ENCODE peak calls at places on chromosomes 6 and 20, in ten cellular contexts. One of them, this sample, is unnamed.

GRCh38 chr6:167791780-167792478 is 34.8 kb upstream of the AFDN start:
- DNase-seq in spleen: peak
- DNase-seq in activated T-helper 1 cell treated with anti-CD3 and anti-CD28 coated beads, Interleukin-2, amount 50 U/mL, for 16 hours: no peak
- DNase-seq in activated T-cell treated with anti-CD3 and anti-CD28 coated beads for 1 hour: no peak
- DNase-seq in HEK293T: no peak
- DNase-seq in astrocyte of the cerebellum: no peak
- DNase-seq in Peyer's patch: no peak
- DNase-seq in cerebellar cortex: no peak
- DNase-seq in Daoy: no peak
- DNase-seq in BJ: no peak
- DNase-seq in this sample: no peak

GRCh38 chr6:137866200-137866913 is 702 bp upstream of the TNFAIP3 start:
- DNase-seq in activated T-cell treated with anti-CD3 and anti-CD28 coated beads for 1 hour: peak
- DNase-seq in activated T-helper 1 cell treated with anti-CD3 and anti-CD28 coated beads, Interleukin-2, amount 50 U/mL, for 16 hours: no peak
- DNase-seq in Daoy: peak
- DNase-seq in Peyer's patch: peak
- DNase-seq in HEK293T: no peak
- DNase-seq in spleen: peak
- DNase-seq in astrocyte of the cerebellum: no peak
- DNase-seq in cerebellar cortex: peak
- DNase-seq in BJ: no peak
- DNase-seq in this sample: peak

GRCh38 chr6:109660526-109660925 is 30.5 kb downstream of the AK9 start:
- DNase-seq in Daoy: no peak
- DNase-seq in activated T-helper 1 cell treated with anti-CD3 and anti-CD28 coated beads, Interleukin-2, amount 50 U/mL, for 16 hours: no peak
- DNase-seq in BJ: no peak
- DNase-seq in Peyer's patch: no peak
- DNase-seq in HEK293T: no peak
- DNase-seq in cerebellar cortex: no peak
- DNase-seq in activated T-cell treated with anti-CD3 and anti-CD28 coated beads for 1 hour: no peak
- DNase-seq in astrocyte of the cerebellum: no peak
- DNase-seq in spleen: no peak
- DNase-seq in this sample: no peak

GRCh38 chr6:134173007-134173690 is 120.7 kb upstream of the SLC2A12 start:
- DNase-seq in Peyer's patch: no peak
- DNase-seq in BJ: no peak
- DNase-seq in Daoy: no peak
- DNase-seq in activated T-cell treated with anti-CD3 and anti-CD28 coated beads for 1 hour: no peak
- DNase-seq in cerebellar cortex: no peak
- DNase-seq in activated T-helper 1 cell treated with anti-CD3 and anti-CD28 coated beads, Interleukin-2, amount 50 U/mL, for 16 hours: no peak
- DNase-seq in astrocyte of the cerebellum: no peak
- DNase-seq in HEK293T: no peak
- DNase-seq in spleen: no peak
- DNase-seq in this sample: no peak

GRCh38 chr20:63177785-63178444 is 38.0 kb downstream of the YTHDF1 start:
- DNase-seq in Daoy: peak
- DNase-seq in activated T-helper 1 cell treated with anti-CD3 and anti-CD28 coated beads, Interleukin-2, amount 50 U/mL, for 16 hours: no peak
- DNase-seq in cerebellar cortex: no peak
- DNase-seq in activated T-cell treated with anti-CD3 and anti-CD28 coated beads for 1 hour: no peak
- DNase-seq in Peyer's patch: no peak
- DNase-seq in BJ: no peak
- DNase-seq in HEK293T: no peak
- DNase-seq in spleen: peak
- DNase-seq in astrocyte of the cerebellum: no peak
- DNase-seq in this sample: peak

GRCh38 chr6:153092082-153093013 is 38.7 kb downstream of the RGS17 start:
- DNase-seq in activated T-helper 1 cell treated with anti-CD3 and anti-CD28 coated beads, Interleukin-2, amount 50 U/mL, for 16 hours: no peak
- DNase-seq in Daoy: peak
- DNase-seq in cerebellar cortex: no peak
- DNase-seq in spleen: no peak
- DNase-seq in HEK293T: peak
- DNase-seq in activated T-cell treated with anti-CD3 and anti-CD28 coated beads for 1 hour: no peak
- DNase-seq in astrocyte of the cerebellum: peak
- DNase-seq in BJ: peak
- DNase-seq in Peyer's patch: no peak
- DNase-seq in this sample: peak

GRCh38 chr6:53325785-53326184 is 23.0 kb downstream of the ELOVL5 start:
- DNase-seq in Peyer's patch: no peak
- DNase-seq in BJ: no peak
- DNase-seq in astrocyte of the cerebellum: no peak
- DNase-seq in Daoy: no peak
- DNase-seq in HEK293T: no peak
- DNase-seq in spleen: no peak
- DNase-seq in activated T-cell treated with anti-CD3 and anti-CD28 coated beads for 1 hour: no peak
- DNase-seq in activated T-helper 1 cell treated with anti-CD3 and anti-CD28 coated beads, Interleukin-2, amount 50 U/mL, for 16 hours: no peak
- DNase-seq in cerebellar cortex: no peak
- DNase-seq in this sample: no peak

GRCh38 chr6:9252784-9253183 is 817.4 kb upstream of the SLC35B3 start:
- DNase-seq in HEK293T: no peak
- DNase-seq in Peyer's patch: no peak
- DNase-seq in spleen: no peak
- DNase-seq in cerebellar cortex: no peak
- DNase-seq in BJ: no peak
- DNase-seq in Daoy: peak
- DNase-seq in activated T-cell treated with anti-CD3 and anti-CD28 coated beads for 1 hour: no peak
- DNase-seq in astrocyte of the cerebellum: no peak
- DNase-seq in activated T-helper 1 cell treated with anti-CD3 and anti-CD28 coated beads, Interleukin-2, amount 50 U/mL, for 16 hours: no peak
- DNase-seq in this sample: peak

GRCh38 chr20:17845701-17846475 is 122.7 kb downstream of the SNX5 start:
- DNase-seq in spleen: no peak
- DNase-seq in activated T-cell treated with anti-CD3 and anti-CD28 coated beads for 1 hour: no peak
- DNase-seq in Daoy: peak
- DNase-seq in astrocyte of the cerebellum: no peak
- DNase-seq in BJ: no peak
- DNase-seq in HEK293T: no peak
- DNase-seq in cerebellar cortex: no peak
- DNase-seq in Peyer's patch: no peak
- DNase-seq in activated T-helper 1 cell treated with anti-CD3 and anti-CD28 coated beads, Interleukin-2, amount 50 U/mL, for 16 hours: no peak
- DNase-seq in this sample: no peak

GRCh38 chr20:42678895-42679294 is 510.8 kb downstream of the PTPRT start:
- DNase-seq in spleen: no peak
- DNase-seq in activated T-helper 1 cell treated with anti-CD3 and anti-CD28 coated beads, Interleukin-2, amount 50 U/mL, for 16 hours: no peak
- DNase-seq in HEK293T: peak
- DNase-seq in cerebellar cortex: no peak
- DNase-seq in BJ: no peak
- DNase-seq in Daoy: no peak
- DNase-seq in Peyer's patch: no peak
- DNase-seq in astrocyte of the cerebellum: no peak
- DNase-seq in activated T-cell treated with anti-CD3 and anti-CD28 coated beads for 1 hour: no peak
- DNase-seq in this sample: no peak

GRCh38 chr6:3250278-3250677 is 8.5 kb upstream of the PSMG4 start:
- DNase-seq in Peyer's patch: no peak
- DNase-seq in activated T-cell treated with anti-CD3 and anti-CD28 coated beads for 1 hour: no peak
- DNase-seq in activated T-helper 1 cell treated with anti-CD3 and anti-CD28 coated beads, Interleukin-2, amount 50 U/mL, for 16 hours: no peak
- DNase-seq in astrocyte of the cerebellum: no peak
- DNase-seq in cerebellar cortex: peak
- DNase-seq in Daoy: no peak
- DNase-seq in HEK293T: no peak
- DNase-seq in spleen: no peak
- DNase-seq in BJ: no peak
- DNase-seq in this sample: no peak

GRCh38 chr6:2563635-2564034 is 187.1 kb downstream of the MYLK4 start:
- DNase-seq in astrocyte of the cerebellum: no peak
- DNase-seq in Daoy: peak
- DNase-seq in BJ: no peak
- DNase-seq in Peyer's patch: no peak
- DNase-seq in HEK293T: no peak
- DNase-seq in cerebellar cortex: no peak
- DNase-seq in activated T-helper 1 cell treated with anti-CD3 and anti-CD28 coated beads, Interleukin-2, amount 50 U/mL, for 16 hours: no peak
- DNase-seq in spleen: no peak
- DNase-seq in activated T-cell treated with anti-CD3 and anti-CD28 coated beads for 1 hour: no peak
- DNase-seq in this sample: no peak

GRCh38 chr6:19968201-19968600 is 131.0 kb downstream of the ID4 start:
- DNase-seq in cerebellar cortex: no peak
- DNase-seq in astrocyte of the cerebellum: no peak
- DNase-seq in spleen: no peak
- DNase-seq in BJ: no peak
- DNase-seq in activated T-helper 1 cell treated with anti-CD3 and anti-CD28 coated beads, Interleukin-2, amount 50 U/mL, for 16 hours: no peak
- DNase-seq in HEK293T: no peak
- DNase-seq in Peyer's patch: no peak
- DNase-seq in activated T-cell treated with anti-CD3 and anti-CD28 coated beads for 1 hour: no peak
- DNase-seq in Daoy: no peak
- DNase-seq in this sample: no peak

GRCh38 chr6:107563694-107564093 is 73.8 kb downstream of the SOBP start:
- DNase-seq in Daoy: no peak
- DNase-seq in astrocyte of the cerebellum: no peak
- DNase-seq in activated T-helper 1 cell treated with anti-CD3 and anti-CD28 coated beads, Interleukin-2, amount 50 U/mL, for 16 hours: no peak
- DNase-seq in cerebellar cortex: peak
- DNase-seq in BJ: no peak
- DNase-seq in activated T-cell treated with anti-CD3 and anti-CD28 coated beads for 1 hour: no peak
- DNase-seq in Peyer's patch: no peak
- DNase-seq in HEK293T: no peak
- DNase-seq in spleen: no peak
- DNase-seq in this sample: no peak

GRCh38 chr6:41509596-41509995 is 36.6 kb upstream of the FOXP4 start:
- DNase-seq in Daoy: no peak
- DNase-seq in spleen: no peak
- DNase-seq in astrocyte of the cerebellum: no peak
- DNase-seq in BJ: no peak
- DNase-seq in activated T-helper 1 cell treated with anti-CD3 and anti-CD28 coated beads, Interleukin-2, amount 50 U/mL, for 16 hours: no peak
- DNase-seq in HEK293T: no peak
- DNase-seq in Peyer's patch: no peak
- DNase-seq in cerebellar cortex: no peak
- DNase-seq in activated T-cell treated with anti-CD3 and anti-CD28 coated beads for 1 hour: no peak
- DNase-seq in this sample: peak

GRCh38 chr20:20553534-20553933 is 158.9 kb downstream of the RALGAPA2 start:
- DNase-seq in cerebellar cortex: peak
- DNase-seq in astrocyte of the cerebellum: no peak
- DNase-seq in activated T-cell treated with anti-CD3 and anti-CD28 coated beads for 1 hour: no peak
- DNase-seq in HEK293T: no peak
- DNase-seq in Peyer's patch: no peak
- DNase-seq in BJ: no peak
- DNase-seq in Daoy: no peak
- DNase-seq in spleen: no peak
- DNase-seq in activated T-helper 1 cell treated with anti-CD3 and anti-CD28 coated beads, Interleukin-2, amount 50 U/mL, for 16 hours: no peak
- DNase-seq in this sample: peak

GRCh38 chr6:170271771-170272314 is 19.0 kb downstream of the DLL1 start:
- DNase-seq in Peyer's patch: peak
- DNase-seq in cerebellar cortex: no peak
- DNase-seq in HEK293T: no peak
- DNase-seq in Daoy: no peak
- DNase-seq in BJ: no peak
- DNase-seq in astrocyte of the cerebellum: no peak
- DNase-seq in activated T-cell treated with anti-CD3 and anti-CD28 coated beads for 1 hour: peak
- DNase-seq in activated T-helper 1 cell treated with anti-CD3 and anti-CD28 coated beads, Interleukin-2, amount 50 U/mL, for 16 hours: peak
- DNase-seq in spleen: peak
- DNase-seq in this sample: no peak

GRCh38 chr6:112560651-112561050 is 213.5 kb downstream of the RFPL4B start:
- DNase-seq in HEK293T: no peak
- DNase-seq in spleen: no peak
- DNase-seq in BJ: no peak
- DNase-seq in cerebellar cortex: no peak
- DNase-seq in Daoy: peak
- DNase-seq in Peyer's patch: no peak
- DNase-seq in activated T-cell treated with anti-CD3 and anti-CD28 coated beads for 1 hour: no peak
- DNase-seq in astrocyte of the cerebellum: no peak
- DNase-seq in activated T-helper 1 cell treated with anti-CD3 and anti-CD28 coated beads, Interleukin-2, amount 50 U/mL, for 16 hours: no peak
- DNase-seq in this sample: no peak

GRCh38 chr20:43448748-43449535 is 8.8 kb upstream of the SRSF6 start:
- DNase-seq in astrocyte of the cerebellum: no peak
- DNase-seq in spleen: no peak
- DNase-seq in activated T-helper 1 cell treated with anti-CD3 and anti-CD28 coated beads, Interleukin-2, amount 50 U/mL, for 16 hours: no peak
- DNase-seq in HEK293T: peak
- DNase-seq in Daoy: peak
- DNase-seq in cerebellar cortex: peak
- DNase-seq in activated T-cell treated with anti-CD3 and anti-CD28 coated beads for 1 hour: peak
- DNase-seq in BJ: no peak
- DNase-seq in Peyer's patch: peak
- DNase-seq in this sample: peak

GRCh38 chr6:36655073-36655847 is 23.3 kb upstream of the CDKN1A start:
- DNase-seq in activated T-helper 1 cell treated with anti-CD3 and anti-CD28 coated beads, Interleukin-2, amount 50 U/mL, for 16 hours: no peak
- DNase-seq in HEK293T: no peak
- DNase-seq in Peyer's patch: no peak
- DNase-seq in activated T-cell treated with anti-CD3 and anti-CD28 coated beads for 1 hour: no peak
- DNase-seq in spleen: no peak
- DNase-seq in Daoy: peak
- DNase-seq in BJ: no peak
- DNase-seq in cerebellar cortex: no peak
- DNase-seq in astrocyte of the cerebellum: no peak
- DNase-seq in this sample: no peak

GRCh38 chr6:156976144-156977088 is 199.2 kb downstream of the ARID1B start:
- DNase-seq in spleen: no peak
- DNase-seq in activated T-cell treated with anti-CD3 and anti-CD28 coated beads for 1 hour: no peak
- DNase-seq in HEK293T: no peak
- DNase-seq in cerebellar cortex: no peak
- DNase-seq in astrocyte of the cerebellum: no peak
- DNase-seq in Peyer's patch: no peak
- DNase-seq in Daoy: peak
- DNase-seq in activated T-helper 1 cell treated with anti-CD3 and anti-CD28 coated beads, Interleukin-2, amount 50 U/mL, for 16 hours: no peak
- DNase-seq in BJ: no peak
- DNase-seq in this sample: peak

GRCh38 chr6:155247618-155248017 is 16.2 kb upstream of the CLDN20 start:
- DNase-seq in activated T-cell treated with anti-CD3 and anti-CD28 coated beads for 1 hour: no peak
- DNase-seq in HEK293T: no peak
- DNase-seq in spleen: no peak
- DNase-seq in cerebellar cortex: no peak
- DNase-seq in BJ: no peak
- DNase-seq in Peyer's patch: no peak
- DNase-seq in Daoy: peak
- DNase-seq in astrocyte of the cerebellum: peak
- DNase-seq in activated T-helper 1 cell treated with anti-CD3 and anti-CD28 coated beads, Interleukin-2, amount 50 U/mL, for 16 hours: no peak
- DNase-seq in this sample: no peak

GRCh38 chr20:49906101-49906604 is 9.2 kb downstream of the SPATA2 start:
- DNase-seq in Daoy: no peak
- DNase-seq in activated T-cell treated with anti-CD3 and anti-CD28 coated beads for 1 hour: no peak
- DNase-seq in astrocyte of the cerebellum: no peak
- DNase-seq in HEK293T: no peak
- DNase-seq in Peyer's patch: no peak
- DNase-seq in spleen: peak
- DNase-seq in activated T-helper 1 cell treated with anti-CD3 and anti-CD28 coated beads, Interleukin-2, amount 50 U/mL, for 16 hours: no peak
- DNase-seq in cerebellar cortex: no peak
- DNase-seq in BJ: no peak
- DNase-seq in this sample: no peak

GRCh38 chr6:36721369-36722140 is 23.9 kb downstream of the RAB44 start:
- DNase-seq in cerebellar cortex: no peak
- DNase-seq in activated T-helper 1 cell treated with anti-CD3 and anti-CD28 coated beads, Interleukin-2, amount 50 U/mL, for 16 hours: no peak
- DNase-seq in HEK293T: no peak
- DNase-seq in spleen: peak
- DNase-seq in Daoy: no peak
- DNase-seq in activated T-cell treated with anti-CD3 and anti-CD28 coated beads for 1 hour: no peak
- DNase-seq in astrocyte of the cerebellum: no peak
- DNase-seq in Peyer's patch: no peak
- DNase-seq in BJ: no peak
- DNase-seq in this sample: peak

GRCh38 chr20:17722493-17723300 is 22.9 kb downstream of the BANF2 start:
- DNase-seq in activated T-cell treated with anti-CD3 and anti-CD28 coated beads for 1 hour: no peak
- DNase-seq in HEK293T: no peak
- DNase-seq in cerebellar cortex: no peak
- DNase-seq in Daoy: no peak
- DNase-seq in activated T-helper 1 cell treated with anti-CD3 and anti-CD28 coated beads, Interleukin-2, amount 50 U/mL, for 16 hours: no peak
- DNase-seq in astrocyte of the cerebellum: no peak
- DNase-seq in spleen: no peak
- DNase-seq in BJ: no peak
- DNase-seq in Peyer's patch: no peak
- DNase-seq in this sample: no peak

GRCh38 chr6:42345696-42346416 is 105.9 kb downstream of the TRERF1 start:
- DNase-seq in HEK293T: no peak
- DNase-seq in Daoy: no peak
- DNase-seq in activated T-helper 1 cell treated with anti-CD3 and anti-CD28 coated beads, Interleukin-2, amount 50 U/mL, for 16 hours: no peak
- DNase-seq in activated T-cell treated with anti-CD3 and anti-CD28 coated beads for 1 hour: no peak
- DNase-seq in spleen: no peak
- DNase-seq in Peyer's patch: no peak
- DNase-seq in cerebellar cortex: no peak
- DNase-seq in astrocyte of the cerebellum: no peak
- DNase-seq in BJ: no peak
- DNase-seq in this sample: no peak

GRCh38 chr6:140434761-140435160 is 1060.3 kb upstream of the CITED2 start:
- DNase-seq in Peyer's patch: no peak
- DNase-seq in HEK293T: no peak
- DNase-seq in cerebellar cortex: no peak
- DNase-seq in activated T-cell treated with anti-CD3 and anti-CD28 coated beads for 1 hour: no peak
- DNase-seq in Daoy: peak
- DNase-seq in astrocyte of the cerebellum: no peak
- DNase-seq in spleen: no peak
- DNase-seq in activated T-helper 1 cell treated with anti-CD3 and anti-CD28 coated beads, Interleukin-2, amount 50 U/mL, for 16 hours: no peak
- DNase-seq in BJ: no peak
- DNase-seq in this sample: no peak

GRCh38 chr6:9612489-9612888 is 802.4 kb downstream of the TFAP2A start:
- DNase-seq in Daoy: peak
- DNase-seq in HEK293T: no peak
- DNase-seq in activated T-helper 1 cell treated with anti-CD3 and anti-CD28 coated beads, Interleukin-2, amount 50 U/mL, for 16 hours: no peak
- DNase-seq in Peyer's patch: no peak
- DNase-seq in astrocyte of the cerebellum: no peak
- DNase-seq in BJ: no peak
- DNase-seq in activated T-cell treated with anti-CD3 and anti-CD28 coated beads for 1 hour: no peak
- DNase-seq in spleen: no peak
- DNase-seq in cerebellar cortex: no peak
- DNase-seq in this sample: no peak

This sample was measured in NCI-H69.